ENCODE peak calls at places on chromosomes 1 and 21, in five cellular contexts. T, A, I, J and R are unnamed samples.

GRCh38 chr1:36089393-36090121 is 865 bp downstream of the ADPRS start:
- DNase-seq in A (peak), I (no peak), J (peak), T (no peak), R (peak)

GRCh38 chr1:100292711-100293110 is 26.7 kb downstream of the RTCA start:
- DNase-seq in I (no peak), A (no peak), T (no peak), J (no peak), R (peak)

GRCh38 chr1:28887835-28888682 is 26.3 kb upstream of the EPB41 start:
- DNase-seq in A (no peak), T (no peak), J (no peak), I (no peak), R (no peak)

GRCh38 chr1:93500275-93500674 is 52.4 kb downstream of the FNBP1L start:
- DNase-seq in J (no peak), T (no peak), I (no peak), A (no peak), R (no peak)

GRCh38 chr1:206503591-206504362 is 3.6 kb upstream of the RASSF5 start:
- DNase-seq in T (no peak), I (no peak), J (peak), A (peak), R (peak)

GRCh38 chr1:238895911-238896310 is 490.5 kb upstream of the CHRM3 start:
- DNase-seq in A (no peak), I (no peak), J (no peak), T (no peak), R (no peak)

GRCh38 chr21:42164064-42164789 is 54.7 kb upstream of the ABCG1 start:
- DNase-seq in I (peak), T (no peak), A (peak), J (peak), R (no peak)

GRCh38 chr1:53372501-53372951 is 44.7 kb upstream of the LRP8 start:
- DNase-seq in I (no peak), J (no peak), A (no peak), T (no peak), R (no peak)

GRCh38 chr1:37473431-37474050 is 839 bp upstream of the ZC3H12A start:
- DNase-seq in T (no peak), A (peak), I (no peak), J (no peak), R (no peak)

GRCh38 chr1:117952386-117952785 is 22.8 kb downstream of the WDR3 start:
- DNase-seq in J (no peak), A (no peak), I (no peak), T (no peak), R (no peak)

GRCh38 chr1:229221106-229222019 is 49.5 kb upstream of the RAB4A start:
- DNase-seq in A (peak), T (no peak), J (no peak), I (no peak), R (peak)

GRCh38 chr1:2463396-2463795 is 12.7 kb upstream of the PLCH2 start:
- DNase-seq in T (no peak), A (no peak), J (no peak), I (no peak), R (peak)

GRCh38 chr1:110008971-110009565 is 24.5 kb downstream of the AHCYL1 start:
- DNase-seq in J (no peak), A (no peak), T (no peak), I (no peak), R (no peak)

GRCh38 chr1:246534114-246534513 is 27.0 kb upstream of the SMYD3 start:
- DNase-seq in T (no peak), I (no peak), J (no peak), A (no peak), R (no peak)

GRCh38 chr1:3283849-3284248 is 170.6 kb upstream of the ARHGEF16 start:
- DNase-seq in T (peak), I (no peak), J (no peak), A (no peak), R (no peak)

GRCh38 chr1:48817505-48818114 is 40.9 kb upstream of the BEND5 start:
- DNase-seq in J (peak), T (peak), A (peak), I (peak), R (peak)

GRCh38 chr21:26982767-26983166 is 15.9 kb upstream of the ADAMTS5 start:
- DNase-seq in T (no peak), A (no peak), I (no peak), J (no peak), R (peak)

GRCh38 chr1:111030590-111030989 is 66.9 kb upstream of the LRIF1 start:
- DNase-seq in T (peak), I (no peak), A (peak), J (peak), R (peak)

GRCh38 chr21:26837539-26837938 is 7.7 kb downstream of the ADAMTS1 start:
- DNase-seq in A (peak), I (no peak), T (no peak), J (no peak), R (no peak)

GRCh38 chr21:15023782-15024181 is 41.0 kb downstream of the NRIP1 start:
- DNase-seq in J (no peak), I (no peak), T (no peak), A (peak), R (peak)

GRCh38 chr1:246208120-246208519 is 299.0 kb downstream of the SMYD3 start:
- DNase-seq in J (no peak), A (no peak), T (no peak), I (no peak), R (peak)

GRCh38 chr1:112247971-112248370 is 148.0 kb upstream of the CTTNBP2NL start:
- DNase-seq in I (no peak), T (no peak), A (no peak), J (no peak), R (no peak)

GRCh38 chr1:113905435-113905861 is 322 bp downstream of the DCLRE1B start:
- DNase-seq in J (peak), T (no peak), A (no peak), I (no peak), R (no peak)

GRCh38 chr1:157289001-157289400 is 150.8 kb upstream of the ETV3 start:
- DNase-seq in T (no peak), J (no peak), A (no peak), I (no peak), R (no peak)

GRCh38 chr1:18309552-18310155 is 171.1 kb upstream of the KLHDC7A start:
- DNase-seq in I (no peak), A (no peak), T (no peak), J (no peak), R (no peak)

GRCh38 chr1:205519541-205520131 is 15.2 kb downstream of the CDK18 start:
- DNase-seq in A (peak), I (no peak), J (no peak), T (no peak), R (no peak)

GRCh38 chr1:43309626-43310025 is 8.8 kb downstream of the TIE1 start:
- DNase-seq in A (no peak), I (no peak), J (no peak), T (no peak), R (peak)

GRCh38 chr1:167121375-167122120 is 27.7 kb downstream of the STYXL2 start:
- DNase-seq in I (no peak), T (no peak), A (peak), J (peak), R (no peak)

GRCh38 chr1:167122121-167122480 is 28.2 kb downstream of the STYXL2 start:
- DNase-seq in A (no peak), I (no peak), J (no peak), T (no peak), R (no peak)

GRCh38 chr1:167119696-167120095 is 25.8 kb downstream of the STYXL2 start:
- DNase-seq in T (no peak), J (no peak), I (no peak), A (no peak), R (no peak)

GRCh38 chr1:167122568-167122967 is 28.7 kb downstream of the STYXL2 start:
- DNase-seq in I (no peak), J (peak), A (no peak), T (no peak), R (no peak)

DNA sequence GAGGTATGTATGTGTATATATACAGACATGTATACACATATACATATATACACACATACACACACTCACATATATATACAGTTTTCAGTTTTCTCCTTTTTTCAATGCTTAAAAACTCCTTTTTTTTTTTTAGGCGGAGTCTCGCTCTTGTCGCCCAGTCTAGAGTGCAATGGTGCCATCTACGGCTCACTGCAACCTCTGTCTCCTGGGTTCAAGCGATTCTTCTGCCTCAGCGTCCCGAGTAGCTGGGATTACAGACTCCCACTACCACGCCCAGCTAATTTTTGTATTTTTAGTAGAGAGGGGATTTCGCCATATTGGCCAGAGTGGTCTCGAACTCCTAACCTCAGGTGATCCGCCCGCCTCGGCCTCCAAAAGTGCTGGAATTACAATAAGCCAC is 27.0 kb downstream of the STYXL2 start:
- DNase-seq in I (no peak), A (no peak), J (no peak), T (no peak), R (no peak)
- H3K4me3 ChIP-seq in I (peak), A (no peak), J (no peak), T (no peak), R (no peak)

GRCh38 chr1:24909388-24909898 is 20.6 kb downstream of the RUNX3 start:
- DNase-seq in J (peak), A (peak), T (peak), I (peak), R (peak)
- H3K14ac ChIP-seq in J (no peak), A (no peak), T (no peak), I (no peak), R (no peak)

DNA sequence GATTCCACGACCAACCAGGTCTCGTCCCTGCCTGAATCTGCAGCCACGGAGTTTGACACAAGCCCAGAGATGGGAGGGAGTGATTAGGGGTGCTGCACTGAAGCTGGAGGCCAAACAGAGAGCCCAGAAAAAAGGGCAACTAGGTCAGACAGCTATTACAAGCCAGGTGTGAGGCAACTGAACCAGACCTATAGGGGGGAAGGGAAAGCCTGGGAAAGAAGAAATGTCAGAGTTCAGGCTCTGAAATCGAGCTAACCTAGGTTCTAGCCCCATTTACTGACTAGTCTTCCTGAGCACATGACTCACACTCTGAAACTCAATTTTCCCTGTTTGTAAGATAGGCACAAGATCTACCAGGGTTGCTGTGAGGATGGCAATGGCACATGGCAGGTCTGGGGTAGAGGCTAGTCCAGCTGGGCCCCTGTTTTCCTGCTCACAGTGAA is 1.7 kb downstream of the DHCR24 start:
- DNase-seq in I (no peak), J (no peak), T (no peak), A (no peak), R (no peak)
- H3K27ac ChIP-seq in I (no peak), J (no peak), T (no peak), A (peak), R (no peak)

GRCh38 chr21:46366561-46366960 is 42.6 kb downstream of the PCNT start:
- DNase-seq in A (no peak), J (no peak), T (no peak), I (no peak), R (no peak)
- H3K4me3 ChIP-seq in A (no peak), J (no peak), T (no peak), I (no peak), R (no peak)

DNA sequence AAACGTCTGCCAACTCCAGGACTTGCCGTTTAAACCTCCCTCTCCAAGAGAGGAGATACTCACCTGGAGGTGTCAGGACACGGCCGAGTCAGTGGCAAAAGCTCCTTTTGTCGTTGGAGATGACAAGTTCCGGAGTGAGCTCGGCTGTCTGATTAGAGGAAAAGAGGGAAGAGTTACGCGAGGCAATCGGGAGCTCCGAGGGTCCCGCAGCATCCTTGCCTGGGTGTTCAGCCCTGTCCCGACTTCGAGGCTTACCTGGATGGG is 497 bp downstream of the ID3 start:
- DNase-seq in I (no peak), A (no peak), J (no peak), T (no peak), R (no peak)
- H3K14ac ChIP-seq in I (no peak), A (peak), J (peak), T (peak), R (peak)

GRCh38 chr1:91755888-91756287 is 130.1 kb downstream of the TGFBR3 start:
- DNase-seq in A (no peak), I (no peak), J (no peak), T (no peak), R (no peak)
- H3K27ac ChIP-seq in A (no peak), I (no peak), J (no peak), T (no peak), R (no peak)

GRCh38 chr21:38490411-38491020 is 7.8 kb downstream of the ERG start:
- DNase-seq in T (no peak), J (no peak), I (no peak), A (no peak), R (no peak)
- H3K4me3 ChIP-seq in T (no peak), J (no peak), I (no peak), A (no peak), R (no peak)

GRCh38 chr21:31233711-31234110 is 110.3 kb downstream of the TIAM1 start:
- DNase-seq in I (no peak), A (no peak), J (no peak), T (no peak), R (no peak)
- H3K14ac ChIP-seq in I (no peak), A (no peak), J (no peak), T (no peak), R (no peak)

GRCh38 chr1:224920930-224921329 is 8.5 kb upstream of the DNAH14 start:
- DNase-seq in J (no peak), A (no peak), I (no peak), T (no peak), R (no peak)
- H3K27ac ChIP-seq in J (no peak), A (no peak), I (no peak), T (no peak), R (no peak)